ENCODE peak calls at places on chromosomes 6 and 20, in seven cellular contexts. M is neural crest cell, Y is fibroblast of pulmonary artery, K is iPS DF 19.7, R is epithelial cell of prostate, C is left colon, H is KG1. G is an unnamed sample.

GRCh38 chr6:145744619-145745018 is 9.3 kb upstream of the EPM2A start:
- DNase-seq in K (no peak), R (peak; percentile 51), Y (no peak), C (no peak), M (no peak), H (no peak), G (no peak)

GRCh38 chr6:135118142-135118730 is 62.9 kb upstream of the MYB start:
- DNase-seq in R (no peak), H (no peak), K (no peak), M (no peak), C (no peak), Y (no peak), G (no peak)

GRCh38 chr20:5448449-5449118 is 131.8 kb upstream of the PROKR2 start:
- DNase-seq in R (no peak), Y (peak; percentile 60), K (peak; percentile 15), H (peak; percentile 7), M (peak; percentile 77), C (peak; percentile 54), G (peak; percentile 51)

GRCh38 chr6:168192195-168192900 is 113.3 kb upstream of the FRMD1 start:
- DNase-seq in Y (no peak), C (peak; percentile 47), R (no peak), M (no peak), H (no peak), K (no peak), G (peak; percentile 7)

GRCh38 chr6:156886409-156886808 is 109.2 kb downstream of the ARID1B start:
- DNase-seq in M (no peak), C (no peak), R (no peak), K (no peak), Y (peak; percentile 54), H (no peak), G (peak; percentile 52)

GRCh38 chr6:22966711-22967110 is 397.3 kb downstream of the HDGFL1 start:
- DNase-seq in Y (no peak), C (no peak), K (no peak), R (no peak), H (no peak), M (no peak), G (no peak)

GRCh38 chr6:90294989-90295853 is 1.4 kb downstream of the BACH2 start:
- DNase-seq in H (peak; percentile 8), M (peak; percentile 37), K (no peak), C (peak; percentile 51), R (no peak), Y (peak; percentile 28), G (peak; percentile 31)

GRCh38 chr6:79146426-79146825 is 68.4 kb upstream of the PHIP start:
- DNase-seq in Y (no peak), H (no peak), C (no peak), M (no peak), K (no peak), R (no peak), G (no peak)

GRCh38 chr20:38804682-38805501 is 605 bp upstream of the PPP1R16B start:
- DNase-seq in M (no peak), C (peak; percentile 49), R (no peak), Y (peak; percentile 64), H (peak; percentile 84), K (peak; percentile 85), G (peak; percentile 43)

GRCh38 chr6:1070085-1070521 is 241.8 kb upstream of the FOXQ1 start:
- DNase-seq in R (no peak), M (no peak), H (no peak), C (peak; percentile 25), K (no peak), Y (no peak), G (peak; percentile 87)

GRCh38 chr20:4688342-4688741 is 33.4 kb upstream of the PRND start:
- DNase-seq in Y (no peak), C (no peak), K (no peak), R (no peak), M (no peak), H (no peak), G (no peak)

GRCh38 chr6:1424306-1424927 is 35.0 kb downstream of the FOXF2 start:
- DNase-seq in R (no peak), H (no peak), C (peak; percentile 51), M (peak; percentile 31), Y (peak; percentile 59), K (no peak), G (peak; percentile 63)

GRCh38 chr20:24064092-24064491 is 75.5 kb upstream of the GGTLC1 start:
- DNase-seq in M (no peak), R (no peak), H (no peak), K (no peak), Y (no peak), C (no peak), G (no peak)

GRCh38 chr20:5153612-5154542 is 27.1 kb downstream of the CDS2 start:
- DNase-seq in K (no peak), H (no peak), R (peak; percentile 79), C (no peak), M (no peak), Y (no peak), G (no peak)

GRCh38 chr6:10406556-10406955 is 8.3 kb downstream of the TFAP2A start:
- DNase-seq in Y (no peak), K (no peak), C (no peak), R (no peak), M (no peak), H (no peak), G (no peak)

G was measured in stomach.